ENCODE peak calls at places on chromosomes 4 and X, in eight cellular contexts. L is mucosa of descending colon, E is fibroblast of the aortic adventitia, H is foreskin fibroblast, W is omental fat pad, D is Calu3, Q is uterus, R is MCF 10A. X is an unnamed sample.

GRCh38 chr4:19402666-19403065 is 849.0 kb upstream of the SLIT2 start:
- DNase-seq in R (no peak), Q (no peak), H (peak), W (no peak), D (no peak), L (no peak), E (peak), X (no peak)

GRCh38 chrX:53171356-53171755 is 53.7 kb downstream of the KDM5C start:
- DNase-seq in Q (no peak), E (no peak), W (no peak), L (no peak), R (peak), H (no peak), D (no peak), X (no peak)

GRCh38 chr4:113952452-113953029 is 26.9 kb downstream of the ARSJ start:
- DNase-seq in L (no peak), W (no peak), H (no peak), D (peak), R (peak), E (peak), Q (no peak), X (peak)

GRCh38 chr4:20044502-20044911 is 207.2 kb upstream of the SLIT2 start:
- DNase-seq in L (no peak), W (no peak), R (peak), Q (no peak), D (no peak), E (peak), H (peak), X (peak)

GRCh38 chr4:98773638-98774037 is 115.2 kb upstream of the TSPAN5 start:
- DNase-seq in Q (no peak), D (no peak), H (no peak), L (no peak), E (no peak), R (peak), W (no peak), X (no peak)

GRCh38 chr4:184475096-184475461 is 729 bp upstream of the IRF2 start:
- DNase-seq in D (peak), H (peak), E (peak), Q (peak), W (peak), L (peak), R (peak), X (peak)

GRCh38 chr4:56127698-56128097 is 179.0 kb downstream of the CEP135 start:
- DNase-seq in L (no peak), R (no peak), D (no peak), Q (no peak), E (peak), H (no peak), W (no peak), X (no peak)

GRCh38 chrX:141221611-141222010 is 20.7 kb downstream of the SPANXC start:
- DNase-seq in R (no peak), L (no peak), W (no peak), E (no peak), H (no peak), D (no peak), Q (no peak), X (no peak)

GRCh38 chrX:44953734-44954502 is 80.9 kb downstream of the KDM6A start:
- DNase-seq in R (no peak), E (no peak), Q (no peak), W (no peak), D (no peak), H (no peak), L (no peak), X (no peak)

GRCh38 chrX:115948018-115948923 is 222.3 kb upstream of the AGTR2 start:
- DNase-seq in L (no peak), R (peak), E (no peak), H (no peak), Q (no peak), W (no peak), D (no peak), X (no peak)

GRCh38 chr4:3874525-3875110 is 108.4 kb downstream of the ADRA2C start:
- DNase-seq in L (no peak), E (no peak), R (no peak), W (no peak), Q (no peak), H (no peak), D (no peak), X (no peak)

GRCh38 chr4:2936773-2937145 is 26.4 kb downstream of the NOP14 start:
- DNase-seq in Q (peak), R (peak), W (no peak), H (peak), E (peak), L (peak), D (no peak), X (peak)

GRCh38 chr4:537436-538264 is 38.4 kb downstream of the TMEM271 start:
- DNase-seq in D (no peak), R (no peak), L (no peak), W (no peak), E (no peak), Q (no peak), H (no peak), X (no peak)

GRCh38 chrX:3540105-3540504 is 173.3 kb downstream of the PRKX start:
- DNase-seq in L (no peak), D (no peak), W (no peak), H (no peak), E (no peak), R (no peak), Q (no peak), X (no peak)

GRCh38 chrX:56763556-56764152 is 34.6 kb downstream of the NBDY start:
- DNase-seq in E (peak), Q (peak), W (peak), H (no peak), D (no peak), L (peak), R (peak), X (no peak)

DNA sequence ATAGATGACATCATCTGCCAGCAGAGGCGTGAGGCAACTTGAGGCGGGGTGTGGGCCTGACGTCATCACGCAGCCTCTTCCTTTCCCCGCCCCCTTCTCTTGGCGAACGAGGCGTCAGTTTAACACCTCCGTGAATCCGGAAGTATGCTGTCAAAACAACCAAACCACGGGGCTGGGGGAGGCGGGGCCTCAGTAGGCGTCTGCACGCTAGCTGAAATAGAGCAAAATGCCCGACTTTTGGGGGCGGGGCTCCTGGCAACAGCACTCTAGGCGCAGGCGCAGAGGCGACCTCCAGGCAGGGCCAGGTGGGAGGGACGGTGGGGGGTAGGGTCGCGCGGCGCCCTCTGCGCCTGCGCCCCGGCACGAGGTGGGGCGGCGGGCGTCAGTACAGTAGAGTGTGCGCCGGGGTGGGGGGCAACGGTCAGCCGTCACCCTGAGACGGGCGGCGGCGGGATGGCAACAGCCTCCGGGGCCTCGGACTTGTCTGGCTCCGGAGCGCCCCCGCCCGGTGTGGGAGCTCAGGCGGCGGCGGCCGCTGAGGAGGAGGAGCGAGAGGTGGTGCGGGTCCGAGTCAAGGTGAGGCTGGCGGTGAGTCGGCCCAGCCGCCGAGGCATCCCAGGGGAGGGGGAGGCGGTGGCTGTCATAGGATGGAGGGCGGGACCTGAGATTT is at the start of gene TBC1D25:
- DNase-seq in H (peak), W (peak), R (peak), L (peak), E (peak), D (peak), Q (peak), X (peak)
- TF ChIP-seq CTCF in H (peak), W (no peak), R (peak), L (no peak), E (peak), D (no peak), Q (peak), X (peak)

GRCh38 chr4:139833131-139833930 is 167.7 kb downstream of the MGST2 start:
- DNase-seq in R (no peak), E (no peak), Q (no peak), W (no peak), D (no peak), L (no peak), H (no peak), X (no peak)
- TF ChIP-seq CTCF in R (no peak), E (no peak), Q (no peak), W (no peak), D (no peak), L (no peak), H (no peak), X (no peak)

GRCh38 chrX:82961129-82961528 is 547.0 kb upstream of the POU3F4 start:
- DNase-seq in D (peak), Q (no peak), L (no peak), W (no peak), E (no peak), H (no peak), R (peak), X (no peak)
- TF ChIP-seq CTCF in D (no peak), Q (no peak), L (no peak), W (no peak), E (no peak), H (no peak), R (no peak), X (no peak)

GRCh38 chr4:107034982-107035710 is 967 bp downstream of the DKK2 start:
- DNase-seq in H (no peak), W (no peak), L (peak), E (peak), R (no peak), Q (peak), D (no peak), X (no peak)

GRCh38 chr4:107036602-107037151 is 564 bp upstream of the DKK2 start:
- DNase-seq in L (no peak), D (no peak), H (no peak), W (no peak), E (peak), Q (peak), R (peak), X (no peak)

GRCh38 chr4:107037188-107037587 is 1.1 kb upstream of the DKK2 start:
- DNase-seq in L (no peak), Q (peak), R (peak), E (peak), H (peak), W (no peak), D (no peak), X (peak)

GRCh38 chr4:107035711-107036601 is at the start of gene DKK2:
- DNase-seq in Q (peak), W (no peak), E (peak), R (peak), L (peak), D (no peak), H (peak), X (no peak)

GRCh38 chr4:107034091-107034698 is 1.9 kb downstream of the DKK2 start:
- DNase-seq in H (peak), D (peak), R (no peak), E (peak), Q (peak), L (no peak), W (no peak), X (peak)
- TF ChIP-seq CTCF in H (peak), D (peak), R (no peak), E (peak), Q (no peak), L (no peak), W (no peak), X (peak)

GRCh38 chr4:174713821-174714220 is 115.2 kb downstream of the GLRA3 start:
- DNase-seq in W (no peak), Q (no peak), D (no peak), H (no peak), L (no peak), R (no peak), E (no peak), X (no peak)
- TF ChIP-seq CTCF in W (no peak), Q (no peak), D (no peak), H (no peak), L (no peak), R (no peak), E (no peak), X (no peak)

GRCh38 chrX:68944211-68944610 is 115.4 kb downstream of the EFNB1 start:
- DNase-seq in H (no peak), W (no peak), Q (no peak), D (no peak), E (no peak), L (no peak), R (no peak), X (no peak)

GRCh38 chrX:68947882-68948605 is 119.2 kb downstream of the EFNB1 start:
- DNase-seq in D (no peak), L (no peak), W (no peak), R (no peak), H (peak), E (no peak), Q (no peak), X (peak)

GRCh38 chrX:68945081-68945602 is 116.3 kb downstream of the EFNB1 start:
- DNase-seq in D (no peak), H (no peak), L (no peak), E (no peak), R (no peak), W (no peak), Q (no peak), X (no peak)

GRCh38 chrX:68942797-68943196 is 114.0 kb downstream of the EFNB1 start:
- DNase-seq in E (no peak), W (no peak), L (no peak), D (no peak), Q (no peak), H (no peak), R (no peak), X (no peak)

GRCh38 chrX:68945603-68946228 is 116.9 kb downstream of the EFNB1 start:
- DNase-seq in L (no peak), W (no peak), D (no peak), Q (no peak), H (peak), R (peak), E (peak), X (no peak)
- TF ChIP-seq CTCF in L (no peak), W (no peak), D (no peak), Q (no peak), H (peak), R (peak), E (peak), X (peak)

DNA sequence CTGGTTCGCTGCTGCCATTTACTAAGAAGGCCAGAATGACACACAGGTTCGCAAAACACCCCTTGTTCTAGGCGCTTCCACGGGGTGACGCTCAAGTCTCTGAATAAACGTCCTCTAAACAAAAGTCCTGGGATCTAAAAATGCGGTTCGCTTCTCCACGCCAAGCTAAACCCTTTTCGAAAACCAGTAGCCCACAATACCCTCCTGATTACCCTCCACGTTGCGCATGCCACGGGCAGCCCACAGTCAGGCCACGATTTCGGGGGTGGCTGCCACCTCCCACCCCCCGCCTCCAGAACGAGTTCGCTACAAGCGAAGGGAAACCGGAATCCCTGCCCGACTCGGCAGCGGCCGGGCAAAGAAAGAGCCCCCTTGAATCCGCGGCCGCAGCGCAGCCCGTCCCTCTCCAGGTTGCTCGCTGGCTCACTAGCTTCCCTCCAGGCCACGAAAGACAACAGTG is 423 bp downstream of the RPL39 start:
- DNase-seq in H (no peak), R (peak), Q (peak), E (peak), W (no peak), L (peak), D (peak), X (peak)
- TF ChIP-seq CTCF in H (no peak), R (no peak), Q (no peak), E (no peak), W (no peak), L (no peak), D (no peak), X (peak)

DNA sequence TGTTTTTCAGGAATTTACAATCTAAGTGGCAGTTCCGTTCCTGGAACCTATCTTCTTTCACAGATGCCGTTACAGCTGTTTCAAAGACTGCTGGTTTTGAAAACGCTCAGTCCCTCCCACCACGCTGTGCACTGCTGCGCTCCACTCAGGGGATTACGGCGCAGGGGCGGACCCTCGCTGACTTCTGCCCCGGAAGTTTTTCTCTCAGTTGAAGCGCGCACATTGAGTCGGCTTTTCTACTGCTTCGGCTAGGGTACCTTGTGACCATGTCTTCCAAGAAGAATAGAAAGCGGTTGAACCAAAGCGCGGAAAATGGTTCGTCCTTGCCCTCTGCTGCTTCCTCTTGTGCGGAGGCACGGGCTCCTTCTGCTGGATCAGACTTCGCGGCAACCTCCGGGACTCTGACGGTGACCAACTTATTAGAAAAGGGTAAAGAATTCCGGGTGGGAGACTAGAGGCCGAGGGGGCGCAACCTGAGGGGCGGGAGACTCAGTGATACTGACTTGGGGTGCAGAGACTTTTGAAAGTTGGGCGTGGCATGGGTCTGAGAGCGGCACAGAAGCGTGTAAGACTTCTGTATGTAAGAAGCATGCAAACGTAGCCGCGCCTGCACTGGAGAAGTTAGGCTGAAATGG is 597 bp upstream of the NUDT6 start:
- DNase-seq in Q (peak), H (peak), R (peak), D (peak), W (peak), L (peak), E (peak), X (peak)
- TF ChIP-seq CTCF in Q (no peak), H (no peak), R (no peak), D (no peak), W (no peak), L (no peak), E (no peak), X (no peak)

DNA sequence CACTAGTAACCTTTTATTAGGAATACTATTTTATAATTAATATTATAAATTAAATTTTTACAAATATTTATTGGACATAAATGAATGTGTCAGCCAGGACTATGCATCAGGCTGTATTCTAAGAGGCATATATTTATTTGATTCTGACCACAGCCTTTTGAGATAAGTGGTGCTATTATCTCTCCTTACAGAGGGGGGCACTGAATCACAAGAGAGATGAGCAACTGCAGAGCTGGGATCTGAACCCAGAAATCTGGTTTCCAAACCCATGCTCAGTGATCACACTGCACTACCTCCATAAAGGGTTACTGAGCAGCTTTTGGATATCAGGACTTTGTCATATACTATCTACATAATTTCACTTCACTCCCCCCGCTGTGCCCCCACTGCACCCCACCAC is 322.0 kb downstream of the TMA16 start:
- DNase-seq in E (no peak), Q (no peak), H (no peak), D (no peak), L (no peak), W (no peak), R (no peak), X (no peak)
- TF ChIP-seq CTCF in E (no peak), Q (no peak), H (no peak), D (no peak), L (no peak), W (no peak), R (no peak), X (no peak)

GRCh38 chrX:112759512-112759911 is 79.8 kb upstream of the LHFPL1 start:
- DNase-seq in Q (no peak), L (no peak), E (no peak), R (peak), H (no peak), D (peak), W (no peak), X (no peak)

GRCh38 chrX:112761239-112762207 is 79.1 kb downstream of the AMOT start:
- DNase-seq in Q (no peak), W (no peak), E (no peak), D (no peak), L (no peak), H (no peak), R (no peak), X (no peak)

GRCh38 chrX:112760697-112761096 is 79.9 kb downstream of the AMOT start:
- DNase-seq in Q (no peak), H (no peak), W (no peak), R (no peak), E (peak), D (no peak), L (no peak), X (no peak)
- TF ChIP-seq CTCF in Q (no peak), H (no peak), W (no peak), R (no peak), E (no peak), D (no peak), L (no peak), X (no peak)

X was measured in HFFc6.